ENCODE peak calls at places on chromosomes 12 and 14, in four cellular contexts. U, C, Q and A are unnamed samples.

GRCh38 chr12:32891956-32892355 is 4.6 kb downstream of the PKP2 start:
- DNase-seq in Q (no peak), U (no peak), C (no peak), A (no peak)

GRCh38 chr12:30440826-30441602 is 254.7 kb downstream of the IPO8 start:
- DNase-seq in Q (no peak), C (no peak), U (no peak), A (no peak)

GRCh38 chr12:12717586-12718381 is 616 bp downstream of the CDKN1B start:
- DNase-seq in U (peak), C (no peak), Q (peak), A (peak)

GRCh38 chr14:21867541-21867940 is 193.9 kb upstream of the OR4E1 start:
- DNase-seq in Q (no peak), C (no peak), U (no peak), A (no peak)

GRCh38 chr12:92558241-92558773 is 144.5 kb upstream of the PLEKHG7 start:
- DNase-seq in U (no peak), Q (no peak), C (no peak), A (no peak)

GRCh38 chr14:84112589-84112988 is 1417.4 kb upstream of the FLRT2 start:
- DNase-seq in Q (no peak), U (no peak), C (no peak), A (no peak)

GRCh38 chr12:95548539-95549391 is 2.5 kb downstream of the USP44 start:
- DNase-seq in U (peak), C (no peak), Q (peak), A (peak)

GRCh38 chr12:105433804-105434203 is 103.3 kb downstream of the C12orf75 start:
- DNase-seq in U (no peak), C (peak), Q (no peak), A (no peak)

GRCh38 chr12:24069532-24070395 is 120.3 kb upstream of the SOX5 start:
- DNase-seq in Q (no peak), U (no peak), C (no peak), A (no peak)

GRCh38 chr14:61342486-61342885 is 21.1 kb downstream of the PRKCH start:
- DNase-seq in C (no peak), U (no peak), Q (no peak), A (no peak)

GRCh38 chr12:50314629-50315312 is 31.5 kb upstream of the LIMA1 start:
- DNase-seq in U (no peak), C (peak), Q (no peak), A (no peak)

GRCh38 chr14:59332727-59333126 is 132.5 kb downstream of the GPR135 start:
- DNase-seq in C (peak), Q (no peak), U (no peak), A (no peak)

GRCh38 chr14:75667099-75667498 is 6.1 kb downstream of the TTLL5 start:
- DNase-seq in Q (no peak), C (no peak), U (no peak), A (no peak)

GRCh38 chr12:47763481-47764344 is 5.0 kb upstream of the RAPGEF3 start:
- DNase-seq in Q (peak), C (no peak), U (no peak), A (no peak)

GRCh38 chr12:124160102-124160501 is 134.8 kb upstream of the RFLNA start:
- DNase-seq in Q (no peak), U (no peak), C (no peak), A (no peak)

GRCh38 chr12:28583771-28584261 is 393.6 kb downstream of the CCDC91 start:
- DNase-seq in U (no peak), Q (no peak), C (peak), A (no peak)

GRCh38 chr12:71475280-71475679 is 35.7 kb downstream of the LGR5 start:
- DNase-seq in U (no peak), Q (no peak), C (no peak), A (no peak)

GRCh38 chr12:2300886-2301285 is 248.1 kb downstream of the CACNA1C start:
- DNase-seq in Q (no peak), U (no peak), C (no peak), A (no peak)

GRCh38 chr14:64784006-64784405 is 79.8 kb downstream of the PLEKHG3 start:
- DNase-seq in Q (no peak), U (no peak), C (no peak), A (no peak)

GRCh38 chr12:42144174-42144423 is 575 bp downstream of the GXYLT1 start:
- DNase-seq in U (no peak), C (no peak), Q (no peak), A (no peak)

GRCh38 chr12:48979602-48980388 is 1.7 kb downstream of the WNT1 start:
- DNase-seq in Q (peak), U (no peak), C (no peak), A (no peak)

GRCh38 chr12:78951746-78952532 is 87.4 kb downstream of the SYT1 start:
- DNase-seq in C (no peak), U (no peak), Q (no peak), A (no peak)

GRCh38 chr14:99524804-99525698 is 43.8 kb downstream of the CCNK start:
- DNase-seq in C (peak), Q (no peak), U (no peak), A (no peak)
- TF ChIP-seq CTCF in C (peak), Q (no peak), U (no peak), A (no peak)

DNA sequence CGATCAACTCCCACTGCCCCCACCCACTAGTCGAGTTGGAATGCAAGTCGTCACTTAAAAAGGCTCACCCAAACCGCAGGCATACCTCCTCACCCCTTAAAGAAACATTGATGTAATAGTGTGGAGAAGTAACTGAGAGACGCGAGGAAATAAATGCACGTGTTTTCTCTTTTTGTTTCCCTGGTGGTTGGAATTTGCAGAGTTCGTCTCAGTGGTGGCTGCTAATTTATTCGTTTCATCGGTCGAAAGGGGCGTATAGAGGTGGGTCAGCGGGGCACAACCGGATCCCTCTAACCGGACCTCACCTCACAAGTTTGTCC is 5.1 kb upstream of the NPAS3 start:
- DNase-seq in Q (no peak), U (no peak), C (peak), A (no peak)
- TF ChIP-seq CTCF in Q (no peak), U (no peak), C (peak), A (no peak)

DNA sequence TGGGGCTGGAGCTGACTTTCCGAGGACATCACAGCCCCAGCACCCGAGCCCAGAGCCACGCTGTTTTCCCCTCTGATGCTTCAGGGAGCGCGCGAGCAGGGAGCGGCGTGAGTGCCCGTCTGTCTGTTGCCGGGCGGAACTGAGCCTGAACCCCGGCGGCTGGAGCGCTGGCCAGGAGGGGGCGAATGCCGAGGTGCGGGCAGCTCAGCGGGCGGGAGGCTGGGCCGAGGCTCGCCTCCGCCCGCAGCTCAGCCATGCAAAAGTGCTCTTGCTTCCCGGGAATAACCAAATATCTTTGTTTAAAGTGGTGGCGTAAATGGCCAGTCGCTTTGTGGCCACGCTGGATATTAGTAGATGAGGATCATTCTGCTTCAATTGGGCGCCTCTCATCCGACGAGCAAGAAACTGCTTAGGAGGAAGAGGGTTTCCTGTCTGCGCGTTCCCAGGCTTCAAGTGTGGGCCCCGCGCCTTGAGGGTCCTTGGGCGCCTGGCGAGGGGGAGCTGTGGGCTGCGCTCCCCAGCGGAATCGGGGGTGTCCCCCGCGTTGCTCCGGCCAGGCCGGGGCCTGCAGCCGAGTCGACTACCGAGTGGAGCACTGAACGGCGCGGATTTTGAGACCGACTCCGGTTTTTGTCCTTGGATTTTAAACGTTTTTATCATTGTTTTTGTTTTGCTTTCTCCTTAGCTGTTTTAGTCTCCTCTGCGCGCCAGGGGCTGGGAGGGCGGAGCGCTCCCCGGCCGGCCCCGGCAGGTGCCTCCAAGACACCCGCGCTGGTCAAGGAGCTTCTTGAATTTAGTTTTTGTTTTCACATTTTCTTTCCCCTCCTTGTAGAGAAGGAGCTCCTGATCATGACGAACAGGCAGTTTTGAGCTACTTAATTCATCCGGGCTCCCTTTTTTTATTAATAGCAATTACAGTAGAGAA is 831 bp upstream of the NKX2-1 start:
- DNase-seq in Q (no peak), U (no peak), C (peak), A (no peak)
- TF ChIP-seq CTCF in Q (no peak), U (no peak), C (peak), A (no peak)

GRCh38 chr14:102980409-102980810 is 57.9 kb downstream of the AMN start:
- DNase-seq in U (no peak), Q (no peak), C (no peak), A (no peak)

GRCh38 chr14:102984336-102985102 is 62.1 kb downstream of the AMN start:
- DNase-seq in C (no peak), U (no peak), Q (no peak), A (no peak)

GRCh38 chr14:102983496-102983895 is 61.0 kb downstream of the AMN start:
- DNase-seq in U (no peak), Q (no peak), C (no peak), A (no peak)

GRCh38 chr14:102985665-102986064 is 63.2 kb downstream of the AMN start:
- DNase-seq in C (no peak), Q (no peak), U (no peak), A (no peak)

GRCh38 chr14:102982852-102983470 is 60.5 kb downstream of the AMN start:
- DNase-seq in U (no peak), C (no peak), Q (no peak), A (no peak)
- TF ChIP-seq CTCF in U (no peak), C (peak), Q (no peak), A (no peak)